ENCODE peak calls at places on chromosome 16, in five cellular contexts. O is K562, J is SK-N-SH, Y is GM12878, R is HepG2. F is an unnamed sample.

GRCh38 chr16:78425957-78426590 is 326.6 kb downstream of the WWOX start:
- DNase-seq in R (no peak), O (no peak), J (peak), Y (no peak), F (no peak)

GRCh38 chr16:66551362-66551761 is 1.0 kb upstream of the CKLF start:
- DNase-seq in R (peak), Y (peak), O (peak), J (peak), F (peak)

GRCh38 chr16:67104061-67104460 is 5.7 kb upstream of the PHAF1 start:
- DNase-seq in O (no peak), Y (no peak), J (peak), R (peak), F (no peak)

GRCh38 chr16:85152414-85153030 is 40.2 kb upstream of the CIBAR2 start:
- DNase-seq in J (no peak), R (no peak), Y (no peak), O (no peak), F (no peak)

GRCh38 chr16:83530293-83530692 is 277.5 kb upstream of the HSBP1 start:
- DNase-seq in Y (no peak), J (no peak), R (no peak), O (no peak), F (no peak)

GRCh38 chr16:77589071-77589755 is 133.1 kb upstream of the NUDT7 start:
- DNase-seq in O (no peak), Y (no peak), R (no peak), J (no peak), F (no peak)

GRCh38 chr16:2022723-2023097 is 3.1 kb downstream of the NPW start:
- DNase-seq in J (peak), O (peak), Y (no peak), R (no peak), F (no peak)

GRCh38 chr16:12127244-12127643 is 150.7 kb downstream of the SNX29 start:
- DNase-seq in R (no peak), O (no peak), Y (no peak), J (no peak), F (no peak)

GRCh38 chr16:56894331-56894917 is 29.4 kb downstream of the SLC12A3 start:
- DNase-seq in R (no peak), J (no peak), Y (no peak), O (no peak), F (no peak)

GRCh38 chr16:30491744-30492308 is 19.3 kb downstream of the ITGAL start:
- DNase-seq in O (peak), J (no peak), Y (no peak), R (peak), F (peak)

GRCh38 chr16:81442909-81443687 is 1.5 kb upstream of the CMIP start:
- DNase-seq in Y (no peak), R (peak), J (no peak), O (no peak), F (no peak)

GRCh38 chr16:71628810-71629209 is 2.8 kb downstream of the MARVELD3 start:
- DNase-seq in Y (no peak), J (no peak), O (no peak), R (no peak), F (no peak)

GRCh38 chr16:66925322-66925840 is at the start of gene RRAD:
- DNase-seq in J (no peak), Y (no peak), R (no peak), O (peak), F (no peak)

GRCh38 chr16:67546761-67547422 is 15.4 kb upstream of the CTCF start:
- DNase-seq in O (peak), Y (no peak), J (peak), R (peak), F (peak)

GRCh38 chr16:4680673-4681470 is 12.5 kb upstream of the NUDT16L1 start:
- DNase-seq in O (no peak), Y (no peak), J (no peak), R (no peak), F (peak)

GRCh38 chr16:4677994-4678393 is 15.4 kb upstream of the NUDT16L1 start:
- DNase-seq in J (no peak), Y (no peak), R (no peak), O (no peak), F (no peak)

GRCh38 chr16:4678596-4678995 is 14.8 kb upstream of the NUDT16L1 start:
- DNase-seq in O (no peak), J (no peak), Y (no peak), R (no peak), F (no peak)

GRCh38 chr16:4679854-4680636 is 13.3 kb upstream of the NUDT16L1 start:
- DNase-seq in R (no peak), O (no peak), J (no peak), Y (no peak), F (peak)

DNA sequence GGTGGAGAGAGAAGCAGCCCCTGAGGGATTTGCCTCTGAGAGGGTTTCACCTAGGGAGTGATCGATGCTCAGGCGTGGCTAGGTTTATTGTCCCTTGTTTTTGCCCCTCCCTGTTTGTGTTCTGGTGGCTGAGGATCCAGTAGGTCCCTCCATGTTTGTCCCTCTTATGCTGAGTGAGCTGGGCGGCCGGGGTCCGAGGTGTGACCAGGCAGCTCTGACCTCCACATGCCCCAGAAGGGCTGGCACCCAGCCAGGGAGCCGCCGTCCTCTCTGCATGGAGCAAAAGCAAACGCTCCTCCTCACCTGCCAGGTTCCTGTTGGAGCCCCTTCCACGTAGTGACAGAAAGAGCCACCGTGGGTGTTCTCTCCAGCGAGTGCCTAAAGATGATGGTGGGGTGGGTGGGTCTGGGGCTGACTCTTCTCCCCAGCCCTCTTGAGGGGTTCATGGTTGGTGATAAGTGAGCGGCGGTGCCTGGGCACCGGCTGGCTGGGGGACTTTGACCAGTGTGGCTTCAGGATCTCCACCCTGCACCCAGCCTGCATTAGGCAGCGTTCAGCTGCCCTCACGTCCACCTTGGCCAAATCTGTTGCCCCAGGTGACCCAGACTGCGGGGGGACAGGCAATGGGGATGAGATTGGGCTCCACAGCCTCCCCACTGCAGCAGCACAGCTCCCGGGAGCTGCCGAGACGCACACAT is 14.1 kb upstream of the NUDT16L1 start:
- DNase-seq in R (peak), J (peak), O (no peak), Y (no peak), F (no peak)
- TF ChIP-seq GABPA in R (no peak), J (no peak), O (no peak), Y (no peak), F (no peak)

GRCh38 chr16:50583211-50583610 is 35.0 kb downstream of the NKD1 start:
- DNase-seq in J (no peak), R (no peak), Y (no peak), O (no peak), F (no peak)
- TF ChIP-seq REST in J (no peak), R (no peak), Y (no peak), O (no peak), F (no peak)

GRCh38 chr16:24917236-24917635 is 71.5 kb downstream of the SLC5A11 start:
- DNase-seq in Y (no peak), O (no peak), R (no peak), J (no peak), F (no peak)
- TF ChIP-seq POLR2AphosphoS5 in Y (peak), O (no peak), R (no peak), J (no peak), F (no peak)

GRCh38 chr16:5323742-5324141 is 226.1 kb upstream of the EEF2KMT start:
- DNase-seq in R (no peak), O (no peak), J (no peak), Y (no peak), F (no peak)
- TF ChIP-seq GABPA in R (no peak), O (no peak), J (no peak), Y (no peak), F (no peak)

GRCh38 chr16:23356941-23357340 is 54.8 kb downstream of the SCNN1B start:
- DNase-seq in R (no peak), O (no peak), Y (no peak), J (no peak), F (no peak)
- TF ChIP-seq REST in R (no peak), O (no peak), Y (no peak), J (no peak), F (no peak)

F was measured in HL-60.